ENCODE peak calls at places on chromosomes 2 and 18, in five cellular contexts. One of them, this sample, is unnamed.

GRCh38 chr2:179233037-179233436 is 31.6 kb downstream of the SESTD1 start:
- DNase-seq in T-helper 2 cell: no peak
- DNase-seq in OCI-M1: no peak
- DNase-seq in stimulated activated CD8-positive, alpha-beta memory T cell treated with anti-CD3 and anti-CD28 coated beads, Interleukin-12 subunit alpha, Interleukin-12 subunit beta, amount 100 ng/mL, for 4 hours: no peak
- DNase-seq in NCI-H2081: no peak
- DNase-seq in this sample: no peak

GRCh38 chr2:159600752-159601151 is 15.6 kb downstream of the BAZ2B start:
- DNase-seq in T-helper 2 cell: no peak
- DNase-seq in OCI-M1: no peak
- DNase-seq in stimulated activated CD8-positive, alpha-beta memory T cell treated with anti-CD3 and anti-CD28 coated beads, Interleukin-12 subunit alpha, Interleukin-12 subunit beta, amount 100 ng/mL, for 4 hours: no peak
- DNase-seq in NCI-H2081: no peak
- DNase-seq in this sample: no peak

GRCh38 chr2:240822280-240822847 is 2.3 kb upstream of the KIF1A start:
- DNase-seq in T-helper 2 cell: no peak
- DNase-seq in OCI-M1: no peak
- DNase-seq in stimulated activated CD8-positive, alpha-beta memory T cell treated with anti-CD3 and anti-CD28 coated beads, Interleukin-12 subunit alpha, Interleukin-12 subunit beta, amount 100 ng/mL, for 4 hours: no peak
- DNase-seq in NCI-H2081: peak; percentile 88
- DNase-seq in this sample: no peak

GRCh38 chr2:148882051-148882450 is 7.0 kb downstream of the KIF5C start:
- DNase-seq in T-helper 2 cell: no peak
- DNase-seq in OCI-M1: no peak
- DNase-seq in stimulated activated CD8-positive, alpha-beta memory T cell treated with anti-CD3 and anti-CD28 coated beads, Interleukin-12 subunit alpha, Interleukin-12 subunit beta, amount 100 ng/mL, for 4 hours: no peak
- DNase-seq in NCI-H2081: no peak
- DNase-seq in this sample: no peak

GRCh38 chr2:1910562-1911256 is 166.4 kb upstream of the PXDN start:
- DNase-seq in T-helper 2 cell: no peak
- DNase-seq in OCI-M1: no peak
- DNase-seq in stimulated activated CD8-positive, alpha-beta memory T cell treated with anti-CD3 and anti-CD28 coated beads, Interleukin-12 subunit alpha, Interleukin-12 subunit beta, amount 100 ng/mL, for 4 hours: no peak
- DNase-seq in NCI-H2081: no peak
- DNase-seq in this sample: no peak

GRCh38 chr18:23207191-23207955 is 72.1 kb downstream of the CABLES1 start:
- DNase-seq in T-helper 2 cell: no peak
- DNase-seq in OCI-M1: peak; percentile 29
- DNase-seq in stimulated activated CD8-positive, alpha-beta memory T cell treated with anti-CD3 and anti-CD28 coated beads, Interleukin-12 subunit alpha, Interleukin-12 subunit beta, amount 100 ng/mL, for 4 hours: no peak
- DNase-seq in NCI-H2081: no peak
- DNase-seq in this sample: no peak

GRCh38 chr18:11407900-11408299 is 201.5 kb upstream of the SLC35G4 start:
- DNase-seq in T-helper 2 cell: no peak
- DNase-seq in OCI-M1: no peak
- DNase-seq in stimulated activated CD8-positive, alpha-beta memory T cell treated with anti-CD3 and anti-CD28 coated beads, Interleukin-12 subunit alpha, Interleukin-12 subunit beta, amount 100 ng/mL, for 4 hours: no peak
- DNase-seq in NCI-H2081: no peak
- DNase-seq in this sample: no peak

GRCh38 chr2:127355407-127356008 is 32.3 kb downstream of the MAP3K2 start:
- DNase-seq in T-helper 2 cell: peak; percentile 9
- DNase-seq in OCI-M1: peak; percentile 59
- DNase-seq in stimulated activated CD8-positive, alpha-beta memory T cell treated with anti-CD3 and anti-CD28 coated beads, Interleukin-12 subunit alpha, Interleukin-12 subunit beta, amount 100 ng/mL, for 4 hours: no peak
- DNase-seq in NCI-H2081: peak; percentile 3
- DNase-seq in this sample: no peak

GRCh38 chr2:118251427-118251826 is 163.2 kb downstream of the INSIG2 start:
- DNase-seq in T-helper 2 cell: no peak
- DNase-seq in OCI-M1: no peak
- DNase-seq in stimulated activated CD8-positive, alpha-beta memory T cell treated with anti-CD3 and anti-CD28 coated beads, Interleukin-12 subunit alpha, Interleukin-12 subunit beta, amount 100 ng/mL, for 4 hours: no peak
- DNase-seq in NCI-H2081: no peak
- DNase-seq in this sample: no peak

GRCh38 chr2:239166201-239166834 is 234.5 kb downstream of the HDAC4 start:
- DNase-seq in T-helper 2 cell: no peak
- DNase-seq in OCI-M1: no peak
- DNase-seq in stimulated activated CD8-positive, alpha-beta memory T cell treated with anti-CD3 and anti-CD28 coated beads, Interleukin-12 subunit alpha, Interleukin-12 subunit beta, amount 100 ng/mL, for 4 hours: no peak
- DNase-seq in NCI-H2081: no peak
- DNase-seq in this sample: no peak

This sample was measured in substantia nigra.